ENCODE peak calls at places on chromosomes 1 and 21, in eight cellular contexts. One of them, this sample, is unnamed.
A peak's percentile ranks its signal among the peaks of the same experiment; 100 is the strongest.

GRCh38 chr1:117512728-117513321 is 93.0 kb upstream of the TENT5C start:
- DNase-seq in left ventricle myocardium superior: no peak
- DNase-seq in iPS DF 19.7: no peak
- DNase-seq in fibroblast of lung: no peak
- DNase-seq in LoVo: peak; percentile 12
- DNase-seq in HAP-1: no peak
- DNase-seq in activated CD4-positive, alpha-beta T cell treated with anti-CD3 and anti-CD28 coated beads, Interleukin-2, amount 50 U/mL, for 1 hour: no peak
- DNase-seq in hippocampal formation: peak; percentile 33
- DNase-seq in this sample: no peak

GRCh38 chr1:8970870-8971337 is 25.2 kb downstream of the CA6 start:
- DNase-seq in activated CD4-positive, alpha-beta T cell treated with anti-CD3 and anti-CD28 coated beads, Interleukin-2, amount 50 U/mL, for 1 hour: peak; percentile 23
- DNase-seq in left ventricle myocardium superior: no peak
- DNase-seq in HAP-1: no peak
- DNase-seq in iPS DF 19.7: no peak
- DNase-seq in hippocampal formation: no peak
- DNase-seq in LoVo: no peak
- DNase-seq in fibroblast of lung: no peak
- DNase-seq in this sample: no peak

GRCh38 chr21:18677632-18678031 is 274.0 kb upstream of the TMPRSS15 start:
- DNase-seq in hippocampal formation: no peak
- DNase-seq in left ventricle myocardium superior: no peak
- DNase-seq in HAP-1: no peak
- DNase-seq in iPS DF 19.7: no peak
- DNase-seq in activated CD4-positive, alpha-beta T cell treated with anti-CD3 and anti-CD28 coated beads, Interleukin-2, amount 50 U/mL, for 1 hour: no peak
- DNase-seq in LoVo: no peak
- DNase-seq in fibroblast of lung: no peak
- DNase-seq in this sample: no peak

GRCh38 chr1:93051961-93052360 is 27.1 kb upstream of the MTF2 start:
- DNase-seq in left ventricle myocardium superior: no peak
- DNase-seq in HAP-1: no peak
- DNase-seq in fibroblast of lung: no peak
- DNase-seq in activated CD4-positive, alpha-beta T cell treated with anti-CD3 and anti-CD28 coated beads, Interleukin-2, amount 50 U/mL, for 1 hour: no peak
- DNase-seq in iPS DF 19.7: no peak
- DNase-seq in LoVo: no peak
- DNase-seq in hippocampal formation: no peak
- DNase-seq in this sample: peak; percentile 6

GRCh38 chr1:200488375-200489165 is 78.7 kb upstream of the ZNF281 start:
- DNase-seq in LoVo: peak; percentile 76
- DNase-seq in hippocampal formation: peak; percentile 68
- DNase-seq in HAP-1: peak; percentile 78
- DNase-seq in fibroblast of lung: peak; percentile 78
- DNase-seq in activated CD4-positive, alpha-beta T cell treated with anti-CD3 and anti-CD28 coated beads, Interleukin-2, amount 50 U/mL, for 1 hour: peak; percentile 35
- DNase-seq in left ventricle myocardium superior: no peak
- DNase-seq in iPS DF 19.7: peak; percentile 25
- DNase-seq in this sample: peak; percentile 81

GRCh38 chr1:84842748-84843231 is 50.2 kb downstream of the LPAR3 start:
- DNase-seq in fibroblast of lung: no peak
- DNase-seq in hippocampal formation: no peak
- DNase-seq in left ventricle myocardium superior: no peak
- DNase-seq in HAP-1: no peak
- DNase-seq in LoVo: no peak
- DNase-seq in activated CD4-positive, alpha-beta T cell treated with anti-CD3 and anti-CD28 coated beads, Interleukin-2, amount 50 U/mL, for 1 hour: no peak
- DNase-seq in iPS DF 19.7: no peak
- DNase-seq in this sample: no peak

GRCh38 chr1:93438716-93439115 is 9.2 kb upstream of the FNBP1L start:
- DNase-seq in hippocampal formation: no peak
- DNase-seq in fibroblast of lung: no peak
- DNase-seq in activated CD4-positive, alpha-beta T cell treated with anti-CD3 and anti-CD28 coated beads, Interleukin-2, amount 50 U/mL, for 1 hour: no peak
- DNase-seq in HAP-1: no peak
- DNase-seq in left ventricle myocardium superior: no peak
- DNase-seq in LoVo: no peak
- DNase-seq in iPS DF 19.7: no peak
- DNase-seq in this sample: no peak

GRCh38 chr1:42940851-42941639 is 17.6 kb downstream of the SLC2A1 start:
- DNase-seq in HAP-1: peak; percentile 26
- DNase-seq in hippocampal formation: no peak
- DNase-seq in left ventricle myocardium superior: no peak
- DNase-seq in iPS DF 19.7: no peak
- DNase-seq in fibroblast of lung: peak; percentile 100
- DNase-seq in activated CD4-positive, alpha-beta T cell treated with anti-CD3 and anti-CD28 coated beads, Interleukin-2, amount 50 U/mL, for 1 hour: no peak
- DNase-seq in LoVo: peak; percentile 88
- DNase-seq in this sample: peak; percentile 96

GRCh38 chr1:147641695-147642592 is 28.4 kb downstream of the ACP6 start:
- DNase-seq in fibroblast of lung: peak; percentile 27
- DNase-seq in left ventricle myocardium superior: no peak
- DNase-seq in activated CD4-positive, alpha-beta T cell treated with anti-CD3 and anti-CD28 coated beads, Interleukin-2, amount 50 U/mL, for 1 hour: peak; percentile 45
- DNase-seq in hippocampal formation: no peak
- DNase-seq in HAP-1: peak; percentile 77
- DNase-seq in iPS DF 19.7: no peak
- DNase-seq in LoVo: peak; percentile 39
- DNase-seq in this sample: peak; percentile 65

This sample was measured in mesendoderm.